ENCODE peak calls at places on chromosome 1, in ten cellular contexts. A is brain microvascular endothelial cell; N is iPS DF 6.9; R is PC-9; P is tibial nerve; Q is mesendoderm; E is GM23338; K is fibroblast of lung; V is IMR-90; G is CD8-positive, alpha-beta memory T cell. S is an unnamed sample.

GRCh38 chr1:151458936-151459330 is 361 bp downstream of the POGZ start:
- DNase-seq in E (peak; percentile 82), P (peak; percentile 43), R (peak; percentile 69), N (no peak), G (peak; percentile 43), A (peak; percentile 41), Q (peak; percentile 92), V (peak; percentile 63), K (peak; percentile 74), S (peak; percentile 65)

GRCh38 chr1:89104687-89105086 is 21.2 kb downstream of the GBP2 start:
- DNase-seq in P (no peak), R (no peak), A (no peak), Q (peak; percentile 5), E (peak; percentile 26), G (no peak), N (no peak), V (no peak), K (no peak), S (no peak)

GRCh38 chr1:26129778-26130177 is 18.2 kb downstream of the PDIK1L start:
- DNase-seq in V (no peak), G (no peak), K (no peak), N (no peak), P (no peak), Q (no peak), A (no peak), E (no peak), R (no peak), S (no peak)

GRCh38 chr1:41003127-41003639 is 18.3 kb downstream of the SLFNL1 start:
- DNase-seq in P (no peak), A (no peak), N (no peak), Q (no peak), K (no peak), E (no peak), R (no peak), V (no peak), G (no peak), S (no peak)

GRCh38 chr1:6347641-6348487 is 45.7 kb downstream of the ACOT7 start:
- DNase-seq in P (no peak), E (peak; percentile 66), A (no peak), V (peak; percentile 19), G (peak; percentile 55), K (peak; percentile 41), N (no peak), Q (peak; percentile 58), R (peak; percentile 36), S (peak; percentile 63)

GRCh38 chr1:209601809-209602657 is 18.5 kb downstream of the CAMK1G start:
- DNase-seq in E (peak; percentile 58), V (peak; percentile 45), G (no peak), P (peak; percentile 19), R (peak; percentile 41), Q (peak; percentile 50), A (peak; percentile 28), K (peak; percentile 20), N (no peak), S (peak; percentile 71)

GRCh38 chr1:16677552-16678423 is 11.0 kb upstream of the RNU1-3 start:
- DNase-seq in E (peak; percentile 81), V (peak; percentile 85), P (no peak), Q (peak; percentile 86), K (peak; percentile 36), R (peak; percentile 64), G (no peak), A (peak; percentile 28), N (peak; percentile 22), S (peak; percentile 81)

GRCh38 chr1:176949033-176949662 is 215.4 kb downstream of the ASTN1 start:
- DNase-seq in E (peak; percentile 91), R (peak; percentile 44), P (no peak), K (peak; percentile 29), Q (peak; percentile 93), G (no peak), N (peak; percentile 74), V (peak; percentile 24), A (peak; percentile 1), S (peak; percentile 53)

GRCh38 chr1:24928631-24929090 is 1.4 kb downstream of the RUNX3 start:
- DNase-seq in K (no peak), R (no peak), A (no peak), E (peak; percentile 60), Q (peak; percentile 60), N (no peak), V (no peak), P (no peak), G (no peak), S (no peak)

GRCh38 chr1:156372876-156373275 is 3.9 kb downstream of the RHBG start:
- DNase-seq in A (no peak), N (no peak), P (no peak), R (no peak), V (no peak), E (no peak), K (no peak), G (no peak), Q (no peak), S (no peak)

GRCh38 chr1:236023926-236024565 is 40.8 kb downstream of the NID1 start:
- DNase-seq in Q (no peak), V (no peak), G (no peak), P (no peak), N (no peak), A (no peak), K (no peak), R (no peak), E (no peak), S (peak; percentile 52)

GRCh38 chr1:162371611-162372010 is 5.0 kb downstream of the SPATA46 start:
- DNase-seq in G (no peak), V (peak; percentile 18), N (no peak), A (peak; percentile 57), R (peak; percentile 68), K (peak; percentile 82), Q (no peak), P (no peak), E (no peak), S (no peak)

GRCh38 chr1:70503358-70503757 is 92.3 kb downstream of the CTH start:
- DNase-seq in N (no peak), E (no peak), A (peak; percentile 32), G (no peak), V (peak; percentile 39), Q (no peak), P (no peak), R (no peak), K (peak; percentile 61), S (no peak)

GRCh38 chr1:94325379-94326302 is 88.3 kb upstream of the ARHGAP29 start:
- DNase-seq in E (no peak), Q (no peak), P (no peak), R (peak; percentile 79), K (peak; percentile 100), N (no peak), A (peak; percentile 98), G (no peak), V (peak; percentile 99), S (no peak)

GRCh38 chr1:171117085-171117484 is 26.4 kb downstream of the FMO3 start:
- DNase-seq in N (no peak), E (no peak), G (no peak), Q (no peak), V (no peak), A (no peak), K (no peak), R (no peak), P (no peak), S (no peak)

GRCh38 chr1:171122903-171123302 is 32.2 kb downstream of the FMO3 start:
- DNase-seq in P (no peak), G (no peak), K (no peak), V (no peak), R (no peak), E (no peak), A (no peak), N (no peak), Q (no peak), S (no peak)

GRCh38 chr1:171116676-171117075 is 26.0 kb downstream of the FMO3 start:
- DNase-seq in A (no peak), V (peak; percentile 42), P (no peak), N (no peak), Q (no peak), E (no peak), K (peak; percentile 30), G (no peak), R (no peak), S (no peak)

GRCh38 chr1:171122299-171122698 is 31.6 kb downstream of the FMO3 start:
- DNase-seq in K (no peak), P (no peak), G (no peak), R (no peak), N (no peak), Q (no peak), E (no peak), A (no peak), V (no peak), S (no peak)

DNA sequence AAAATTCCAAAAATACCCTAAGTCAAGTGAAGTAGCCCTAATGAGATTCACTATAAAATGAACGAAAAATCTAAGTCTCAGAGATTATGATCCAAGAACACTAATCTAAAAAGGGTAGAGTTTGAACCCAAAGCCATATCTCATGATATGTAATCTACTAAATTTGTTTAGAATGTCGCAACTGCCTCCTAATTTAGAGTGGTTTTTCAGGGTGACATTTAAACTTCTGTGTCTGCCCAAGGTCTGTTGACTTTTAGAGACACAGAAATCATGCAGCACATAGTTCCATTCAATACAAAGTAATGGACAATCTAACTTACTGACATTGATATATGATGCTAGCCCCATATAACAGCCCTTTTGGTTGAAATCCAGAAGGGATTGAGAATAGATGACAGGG is 28.9 kb downstream of the FMO3 start:
- DNase-seq in A (no peak), Q (no peak), E (no peak), G (no peak), P (no peak), N (no peak), V (no peak), R (no peak), K (no peak), S (no peak)
- H3K27ac ChIP-seq in A (no peak overlapping the region), Q (no peak overlapping the region), E (no peak overlapping the region), G (no peak overlapping the region), P (no peak overlapping the region), N (no peak overlapping the region), V (no peak overlapping the region), R (no peak overlapping the region), K (no peak overlapping the region), S (no peak overlapping the region)

GRCh38 chr1:159141584-159142518 is 29.6 kb upstream of the CADM3 start:
- DNase-seq in A (peak; percentile 57), G (no peak), Q (peak; percentile 31), P (no peak), K (peak; percentile 75), V (peak; percentile 60), R (no peak), E (peak; percentile 75), N (no peak), S (peak; percentile 3)
- H3K4me3 ChIP-seq in A (peak overlapping the region; percentile 47), G (no peak overlapping the region), Q (no peak overlapping the region), P (no peak overlapping the region), K (no peak overlapping the region), V (peak overlapping the region; percentile 9), R (no peak overlapping the region), E (peak overlapping the region; percentile 12), N (no peak overlapping the region), S (no peak overlapping the region)

GRCh38 chr1:206583461-206584264 is 28.6 kb downstream of the EIF2D start:
- DNase-seq in E (peak; percentile 90), A (peak; percentile 68), V (peak; percentile 65), N (peak; percentile 68), G (peak; percentile 83), K (peak; percentile 53), R (peak; percentile 64), P (peak; percentile 86), Q (peak; percentile 74), S (peak; percentile 93)
- H3K27ac ChIP-seq in E (no peak overlapping the region), A (no peak overlapping the region), V (no peak overlapping the region), N (no peak overlapping the region), G (peak overlapping the region; percentile 78), K (no peak overlapping the region), R (no peak overlapping the region), P (no peak overlapping the region), Q (no peak overlapping the region), S (no peak overlapping the region)

DNA sequence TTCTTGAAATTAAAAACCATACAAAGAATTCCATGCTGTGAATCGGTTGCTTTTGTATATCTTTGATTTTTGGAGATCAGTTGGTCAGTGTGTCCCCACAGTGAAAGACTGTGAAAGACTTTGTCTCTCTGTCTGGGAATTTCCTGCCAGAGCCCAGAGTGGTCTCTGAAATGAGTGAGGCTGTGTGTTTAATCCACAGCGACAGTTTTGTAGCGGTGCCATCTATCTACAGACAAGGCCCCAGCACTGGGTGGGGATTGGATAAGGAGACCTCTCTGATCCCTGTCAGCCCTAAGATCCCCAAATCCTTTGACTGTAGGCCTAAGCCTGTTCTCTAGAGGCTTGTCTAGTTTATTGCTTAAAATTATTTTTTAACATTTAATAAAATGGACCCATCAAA is 10.3 kb downstream of the GPR25 start:
- DNase-seq in G (no peak), V (no peak), A (no peak), R (no peak), N (no peak), E (no peak), Q (no peak), P (no peak), K (no peak), S (no peak)
- H3K4me3 ChIP-seq in G (no peak overlapping the region), V (no peak overlapping the region), A (no peak overlapping the region), R (no peak overlapping the region), N (no peak overlapping the region), E (no peak overlapping the region), Q (no peak overlapping the region), P (no peak overlapping the region), K (no peak overlapping the region), S (no peak overlapping the region)

S was measured in SJCRH30.